ENCODE peak calls at places on chromosome 15, in ten cellular contexts. L, O, H, G, E, F, I, W, X and S are unnamed samples.

GRCh38 chr15:84666373-84666772 is 8.4 kb upstream of the NMB start:
- DNase-seq in L (no peak), O (no peak), H (no peak), G (peak), E (no peak), F (no peak), I (no peak), W (no peak), X (no peak), S (no peak)

GRCh38 chr15:55247766-55248427 is 41.7 kb downstream of the RAB27A start:
- DNase-seq in L (no peak), O (peak), H (no peak), G (no peak), E (no peak), F (no peak), I (no peak), W (no peak), X (no peak), S (no peak)

GRCh38 chr15:76840830-76841460 is 64.2 kb downstream of the SCAPER start:
- DNase-seq in L (no peak), O (no peak), H (peak), G (peak), E (no peak), F (peak), I (no peak), W (no peak), X (peak), S (no peak)

GRCh38 chr15:36961956-36962355 is 138.4 kb downstream of the MEIS2 start:
- DNase-seq in L (no peak), O (no peak), H (no peak), G (no peak), E (no peak), F (no peak), I (no peak), W (no peak), X (no peak), S (no peak)

GRCh38 chr15:60551147-60551780 is 72.3 kb upstream of the ICE2 start:
- DNase-seq in L (no peak), O (no peak), H (no peak), G (no peak), E (no peak), F (no peak), I (no peak), W (no peak), X (no peak), S (no peak)

GRCh38 chr15:65212097-65212496 is 824 bp upstream of the CILP start:
- DNase-seq in L (no peak), O (no peak), H (no peak), G (no peak), E (no peak), F (no peak), I (no peak), W (no peak), X (no peak), S (peak)

GRCh38 chr15:25184356-25185155 is 229.8 kb downstream of the SNRPN start:
- DNase-seq in L (peak), O (no peak), H (no peak), G (no peak), E (no peak), F (no peak), I (no peak), W (peak), X (no peak), S (no peak)

GRCh38 chr15:36769110-36769509 is 189.7 kb downstream of the CDIN1 start:
- DNase-seq in L (no peak), O (no peak), H (no peak), G (peak), E (no peak), F (no peak), I (no peak), W (no peak), X (peak), S (no peak)

GRCh38 chr15:48963524-48964113 is at the start of gene SHC4:
- DNase-seq in L (peak), O (no peak), H (peak), G (peak), E (peak), F (peak), I (no peak), W (peak), X (no peak), S (no peak)

GRCh38 chr15:40282144-40282869 is 557 bp downstream of the ANKRD63 start:
- DNase-seq in L (peak), O (peak), H (peak), G (no peak), E (no peak), F (peak), I (no peak), W (no peak), X (no peak), S (peak)

GRCh38 chr15:56358604-56359003 is 6.6 kb upstream of the TEX9 start:
- DNase-seq in L (no peak), O (no peak), H (no peak), G (no peak), E (no peak), F (no peak), I (no peak), W (no peak), X (no peak), S (no peak)

GRCh38 chr15:65979316-65979715 is 110.0 kb downstream of the RAB11A start:
- DNase-seq in L (peak), O (no peak), H (no peak), G (no peak), E (peak), F (no peak), I (no peak), W (no peak), X (no peak), S (no peak)

GRCh38 chr15:63340353-63340752 is 41.3 kb downstream of the CA12 start:
- DNase-seq in L (no peak), O (no peak), H (no peak), G (no peak), E (no peak), F (no peak), I (no peak), W (no peak), X (no peak), S (no peak)

GRCh38 chr15:45387379-45388007 is 9.1 kb upstream of the GATM start:
- DNase-seq in L (no peak), O (no peak), H (no peak), G (no peak), E (no peak), F (no peak), I (no peak), W (no peak), X (no peak), S (no peak)

GRCh38 chr15:51227967-51228783 is 110.2 kb downstream of the CYP19A1 start:
- DNase-seq in L (no peak), O (no peak), H (peak), G (peak), E (peak), F (peak), I (no peak), W (no peak), X (peak), S (no peak)

GRCh38 chr15:48221885-48222284 is 15.8 kb downstream of the SLC12A1 start:
- DNase-seq in L (no peak), O (no peak), H (no peak), G (peak), E (no peak), F (no peak), I (no peak), W (no peak), X (no peak), S (no peak)

GRCh38 chr15:69008056-69008455 is 6.4 kb upstream of the NOX5 start:
- DNase-seq in L (no peak), O (no peak), H (no peak), G (no peak), E (no peak), F (no peak), I (no peak), W (no peak), X (no peak), S (no peak)

GRCh38 chr15:52146261-52146660 is 33.7 kb upstream of the BCL2L10 start:
- DNase-seq in L (no peak), O (no peak), H (no peak), G (no peak), E (no peak), F (no peak), I (no peak), W (no peak), X (no peak), S (no peak)

GRCh38 chr15:32669870-32670623 is 28.5 kb downstream of the SCG5 start:
- DNase-seq in L (peak), O (no peak), H (peak), G (peak), E (no peak), F (peak), I (peak), W (no peak), X (no peak), S (no peak)

GRCh38 chr15:29114277-29115092 is 155.1 kb downstream of the NSMCE3 start:
- DNase-seq in L (no peak), O (no peak), H (no peak), G (no peak), E (no peak), F (no peak), I (no peak), W (no peak), X (no peak), S (no peak)

GRCh38 chr15:82851981-82852511 is 42.6 kb downstream of the WHAMM start:
- DNase-seq in L (no peak), O (no peak), H (no peak), G (peak), E (peak), F (peak), I (peak), W (no peak), X (no peak), S (no peak)